ENCODE peak calls at places on chromosomes 16 and 17, in four cellular contexts. One of them, this sample, is unnamed.

GRCh38 chr16:30622455-30623032 is 12.4 kb upstream of the ZNF689 start:
- DNase-seq in NCI-H2081: no peak
- DNase-seq in nucleus accumbens: no peak
- DNase-seq in memory B cell: no peak
- DNase-seq in this sample: no peak

GRCh38 chr16:10895053-10895946 is 18.3 kb downstream of the CIITA start:
- DNase-seq in nucleus accumbens: peak
- DNase-seq in NCI-H2081: no peak
- DNase-seq in memory B cell: peak
- DNase-seq in this sample: no peak

GRCh38 chr16:26765087-26765486 is 301.6 kb upstream of the C16orf82 start:
- DNase-seq in nucleus accumbens: no peak
- DNase-seq in NCI-H2081: no peak
- DNase-seq in memory B cell: no peak
- DNase-seq in this sample: no peak

GRCh38 chr16:88303890-88304819 is 78.6 kb upstream of the ZNF469 start:
- DNase-seq in NCI-H2081: no peak
- DNase-seq in nucleus accumbens: no peak
- DNase-seq in memory B cell: no peak
- DNase-seq in this sample: no peak

GRCh38 chr17:43774304-43775250 is 4.2 kb downstream of the DUSP3 start:
- DNase-seq in nucleus accumbens: no peak
- DNase-seq in NCI-H2081: no peak
- DNase-seq in memory B cell: no peak
- DNase-seq in this sample: no peak

GRCh38 chr17:12624221-12624620 is 41.5 kb upstream of the MYOCD start:
- DNase-seq in memory B cell: no peak
- DNase-seq in nucleus accumbens: no peak
- DNase-seq in NCI-H2081: no peak
- DNase-seq in this sample: no peak

GRCh38 chr17:55635253-55635766 is 87.4 kb downstream of the TMEM100 start:
- DNase-seq in memory B cell: no peak
- DNase-seq in nucleus accumbens: no peak
- DNase-seq in NCI-H2081: no peak
- DNase-seq in this sample: no peak

GRCh38 chr17:73856585-73856984 is 212.3 kb upstream of the SDK2 start:
- DNase-seq in nucleus accumbens: no peak
- DNase-seq in NCI-H2081: no peak
- DNase-seq in memory B cell: no peak
- DNase-seq in this sample: no peak

GRCh38 chr16:78289844-78290277 is 190.4 kb downstream of the WWOX start:
- DNase-seq in NCI-H2081: no peak
- DNase-seq in nucleus accumbens: no peak
- DNase-seq in memory B cell: no peak
- DNase-seq in this sample: no peak

GRCh38 chr16:2697401-2697948 is 15.2 kb downstream of the KCTD5 start:
- DNase-seq in NCI-H2081: no peak
- DNase-seq in memory B cell: no peak
- DNase-seq in nucleus accumbens: no peak
- DNase-seq in this sample: no peak

GRCh38 chr17:4950075-4950756 is 703 bp upstream of the ENO3 start:
- DNase-seq in NCI-H2081: no peak
- DNase-seq in nucleus accumbens: no peak
- DNase-seq in memory B cell: no peak
- DNase-seq in this sample: peak

GRCh38 chr16:2757344-2757743 is 4.9 kb downstream of the SRRM2 start:
- DNase-seq in nucleus accumbens: no peak
- DNase-seq in memory B cell: no peak
- DNase-seq in NCI-H2081: no peak
- DNase-seq in this sample: no peak

GRCh38 chr16:88983157-88983556 is 6.2 kb upstream of the CBFA2T3 start:
- DNase-seq in memory B cell: no peak
- DNase-seq in NCI-H2081: no peak
- DNase-seq in nucleus accumbens: no peak
- DNase-seq in this sample: no peak

GRCh38 chr17:31541559-31541958 is 150.1 kb downstream of the RAB11FIP4 start:
- DNase-seq in nucleus accumbens: no peak
- DNase-seq in NCI-H2081: no peak
- DNase-seq in memory B cell: no peak
- DNase-seq in this sample: no peak

GRCh38 chr16:28264656-28265055 is 27.7 kb upstream of the SBK1 start:
- DNase-seq in memory B cell: no peak
- DNase-seq in NCI-H2081: no peak
- DNase-seq in nucleus accumbens: no peak
- DNase-seq in this sample: no peak